ENCODE peak calls at places on chromosomes 16 and 17, in seven cellular contexts. O is NCI-H1092 treated with DMSO at 0.1 percent for 48 hours, F is mesendoderm, V is NCI-H1436, T is NCI-H460, Z is nephron progenitor cell, Y is IMR-90. U is an unnamed sample.

GRCh38 chr17:54466875-54467274 is 433.8 kb upstream of the TOM1L1 start:
- DNase-seq in O (no peak), F (no peak), V (no peak), Y (no peak), Z (no peak), T (no peak), U (no peak)

GRCh38 chr16:12532871-12533610 is 270.6 kb downstream of the CPPED1 start:
- DNase-seq in T (no peak), V (no peak), Y (no peak), Z (no peak), F (no peak), O (no peak), U (peak; percentile 64)

GRCh38 chr17:57665128-57665527 is 80.0 kb downstream of the CCDC182 start:
- DNase-seq in Z (no peak), F (no peak), T (no peak), Y (no peak), O (peak; percentile 36), V (peak; percentile 77), U (no peak)

GRCh38 chr16:54808890-54809289 is 121.8 kb upstream of the IRX5 start:
- DNase-seq in Z (no peak), O (no peak), V (no peak), T (no peak), F (no peak), Y (no peak), U (no peak)

GRCh38 chr16:57698812-57699405 is 4.3 kb downstream of the DRC7 start:
- DNase-seq in O (no peak), F (no peak), Y (no peak), V (no peak), Z (no peak), T (no peak), U (no peak)

GRCh38 chr17:1808649-1809048 is 21.1 kb downstream of the SMYD4 start:
- DNase-seq in O (no peak), Y (no peak), F (no peak), T (no peak), V (no peak), Z (no peak), U (no peak)

GRCh38 chr16:67055712-67056487 is 27.0 kb downstream of the CBFB start:
- DNase-seq in O (no peak), V (no peak), T (peak; percentile 65), Y (peak; percentile 99), Z (no peak), F (no peak), U (no peak)

GRCh38 chr16:4071686-4072561 is 44.3 kb downstream of the ADCY9 start:
- DNase-seq in Z (no peak), O (no peak), F (no peak), T (no peak), Y (no peak), V (no peak), U (no peak)

GRCh38 chr16:16095646-16096045 is 127.6 kb downstream of the ABCC6 start:
- DNase-seq in Z (no peak), Y (peak; percentile 68), V (no peak), F (no peak), O (no peak), T (no peak), U (no peak)

GRCh38 chr16:79776243-79776884 is 175.8 kb upstream of the MAF start:
- DNase-seq in Y (no peak), Z (no peak), T (no peak), V (no peak), O (no peak), F (peak; percentile 52), U (peak; percentile 49)

GRCh38 chr17:29120439-29120838 is 59.8 kb downstream of the MYO18A start:
- DNase-seq in Y (no peak), T (no peak), F (no peak), Z (no peak), O (no peak), V (no peak), U (no peak)

GRCh38 chr16:65024649-65025243 is 97.1 kb downstream of the CDH11 start:
- DNase-seq in Y (peak; percentile 79), F (no peak), O (no peak), T (no peak), Z (no peak), V (no peak), U (no peak)

GRCh38 chr17:7654832-7655540 is 4.3 kb downstream of the ATP1B2 start:
- DNase-seq in F (no peak), T (no peak), Z (no peak), Y (peak; percentile 44), V (no peak), O (no peak), U (no peak)

GRCh38 chr16:2866422-2866821 is 8.5 kb upstream of the PRSS22 start:
- DNase-seq in O (no peak), T (no peak), Z (no peak), Y (no peak), V (no peak), F (no peak), U (no peak)

GRCh38 chr17:77466596-77467223 is 325.9 kb downstream of the SEC14L1 start:
- DNase-seq in V (no peak), O (no peak), Z (no peak), T (no peak), Y (no peak), F (peak; percentile 25), U (no peak)

GRCh38 chr17:4182043-4182442 is 39.0 kb downstream of the CYB5D2 start:
- DNase-seq in V (no peak), F (no peak), Z (no peak), T (no peak), O (no peak), Y (no peak), U (peak; percentile 14)

GRCh38 chr16:80614908-80615696 is 74.3 kb downstream of the DYNLRB2 start:
- DNase-seq in Y (peak; percentile 86), T (no peak), O (no peak), F (peak; percentile 77), Z (no peak), V (no peak), U (no peak)

GRCh38 chr17:82065193-82065637 is 389 bp downstream of the DUS1L start:
- DNase-seq in Z (peak; percentile 50), F (no peak), O (no peak), T (no peak), V (no peak), Y (peak; percentile 24), U (peak; percentile 57)

GRCh38 chr17:39462644-39463375 is 1.5 kb downstream of the CDK12 start:
- DNase-seq in V (no peak), F (peak; percentile 23), T (no peak), O (no peak), Z (peak; percentile 24), Y (peak; percentile 7), U (no peak)

GRCh38 chr17:35038434-35038833 is 25.1 kb downstream of the RFFL start:
- DNase-seq in T (no peak), O (no peak), Y (no peak), F (no peak), V (no peak), Z (no peak), U (no peak)

GRCh38 chr17:4950075-4950756 is 703 bp upstream of the ENO3 start:
- DNase-seq in V (peak; percentile 8), Y (no peak), O (peak; percentile 22), F (peak; percentile 71), T (no peak), Z (peak; percentile 65), U (peak; percentile 83)

GRCh38 chr17:50831430-50832064 is 3.8 kb upstream of the WFIKKN2 start:
- DNase-seq in Z (no peak), Y (no peak), O (no peak), V (no peak), T (no peak), F (peak; percentile 42), U (peak; percentile 73)

GRCh38 chr16:16185095-16185494 is 38.2 kb downstream of the ABCC6 start:
- DNase-seq in O (no peak), Y (no peak), F (no peak), V (no peak), T (no peak), Z (no peak), U (no peak)

GRCh38 chr16:57591086-57591869 is 37.2 kb upstream of the ADGRG1 start:
- DNase-seq in V (peak; percentile 23), Z (peak; percentile 82), T (peak; percentile 83), O (peak; percentile 56), Y (peak; percentile 82), F (peak; percentile 83), U (peak; percentile 86)

GRCh38 chr17:19769946-19770652 is 22.0 kb upstream of the ALDH3A1 start:
- DNase-seq in O (no peak), T (no peak), Y (peak; percentile 70), Z (no peak), F (no peak), V (no peak), U (no peak)

GRCh38 chr17:9254841-9255240 is 233.5 kb downstream of the NTN1 start:
- DNase-seq in Y (no peak), T (no peak), F (no peak), Z (no peak), V (no peak), O (no peak), U (no peak)

GRCh38 chr16:69233124-69233523 is 46.2 kb downstream of the SNTB2 start:
- DNase-seq in Y (no peak), F (no peak), O (no peak), V (no peak), T (no peak), Z (no peak), U (no peak)

GRCh38 chr17:48995332-48995870 is 1.8 kb upstream of the IGF2BP1 start:
- DNase-seq in F (peak; percentile 93), Z (peak; percentile 42), Y (no peak), O (no peak), V (no peak), T (no peak), U (no peak)

GRCh38 chr17:2027528-2028233 is 2.3 kb upstream of the DPH1 start:
- DNase-seq in V (no peak), T (no peak), O (no peak), Y (no peak), F (no peak), Z (no peak), U (no peak)

GRCh38 chr17:9022553-9023388 is 1.5 kb downstream of the NTN1 start:
- DNase-seq in O (no peak), F (peak; percentile 51), V (no peak), Y (no peak), Z (peak; percentile 54), T (no peak), U (peak; percentile 67)

GRCh38 chr17:16131593-16131992 is 83.7 kb downstream of the NCOR1 start:
- DNase-seq in Y (no peak), Z (no peak), V (no peak), O (no peak), F (no peak), T (no peak), U (no peak)

GRCh38 chr16:565420-566330 is 1.1 kb upstream of the NHLRC4 start:
- DNase-seq in T (no peak), F (no peak), Z (peak; percentile 57), O (no peak), Y (peak; percentile 3), V (no peak), U (no peak)

GRCh38 chr16:76371441-76371840 is 94.2 kb downstream of the CNTNAP4 start:
- DNase-seq in O (no peak), T (no peak), Y (no peak), Z (no peak), F (no peak), V (no peak), U (no peak)

GRCh38 chr16:66940236-66940635 is 4.9 kb downstream of the CES2 start:
- DNase-seq in T (no peak), Z (no peak), F (no peak), O (no peak), Y (no peak), V (no peak), U (peak; percentile 48)

GRCh38 chr16:47320546-47321315 is 140.1 kb downstream of the ITFG1 start:
- DNase-seq in O (no peak), Y (peak; percentile 65), V (no peak), Z (no peak), F (no peak), T (no peak), U (no peak)

GRCh38 chr17:37134050-37134449 is 185.3 kb downstream of the AATF start:
- DNase-seq in T (no peak), O (peak; percentile 48), Y (peak; percentile 10), F (no peak), Z (peak; percentile 19), V (peak; percentile 70), U (no peak)

GRCh38 chr17:47254403-47254943 is 846 bp downstream of the ITGB3 start:
- DNase-seq in T (no peak), F (no peak), V (no peak), Y (no peak), Z (no peak), O (no peak), U (no peak)

GRCh38 chr16:21302898-21303528 is 24.9 kb upstream of the CRYM start:
- DNase-seq in Z (no peak), Y (peak; percentile 93), O (no peak), T (peak; percentile 82), F (peak; percentile 11), V (no peak), U (no peak)

U was measured in right cardiac atrium.